ENCODE peak calls at places on chromosomes 16 and 17, in seven cellular contexts. One of them, this sample, is unnamed.

GRCh38 chr16:56851671-56852400 is 13.2 kb upstream of the SLC12A3 start:
- DNase-seq in body of pancreas: no peak
- DNase-seq in AG04450: no peak
- DNase-seq in lung: no peak
- DNase-seq in H9: peak
- DNase-seq in colonic mucosa: no peak
- DNase-seq in neural progenitor cell: peak
- DNase-seq in this sample: peak

GRCh38 chr17:32356378-32356743 is 6.4 kb downstream of the ZNF207 start:
- DNase-seq in body of pancreas: no peak
- DNase-seq in AG04450: no peak
- DNase-seq in lung: no peak
- DNase-seq in H9: no peak
- DNase-seq in colonic mucosa: no peak
- DNase-seq in neural progenitor cell: no peak
- DNase-seq in this sample: no peak

GRCh38 chr17:63537001-63537400 is 13.3 kb upstream of the DCAF7 start:
- DNase-seq in body of pancreas: no peak
- DNase-seq in AG04450: no peak
- DNase-seq in lung: no peak
- DNase-seq in H9: no peak
- DNase-seq in colonic mucosa: no peak
- DNase-seq in neural progenitor cell: no peak
- DNase-seq in this sample: no peak

GRCh38 chr16:31397101-31397660 is 4.0 kb downstream of the ITGAD start:
- DNase-seq in body of pancreas: peak
- DNase-seq in AG04450: no peak
- DNase-seq in lung: no peak
- DNase-seq in H9: no peak
- DNase-seq in colonic mucosa: no peak
- DNase-seq in neural progenitor cell: no peak
- DNase-seq in this sample: no peak

GRCh38 chr17:9120471-9120870 is 99.2 kb downstream of the NTN1 start:
- DNase-seq in body of pancreas: no peak
- DNase-seq in AG04450: no peak
- DNase-seq in lung: no peak
- DNase-seq in H9: peak
- DNase-seq in colonic mucosa: no peak
- DNase-seq in neural progenitor cell: peak
- DNase-seq in this sample: no peak

GRCh38 chr17:2906907-2907306 is 110.7 kb downstream of the RAP1GAP2 start:
- DNase-seq in body of pancreas: no peak
- DNase-seq in AG04450: no peak
- DNase-seq in lung: no peak
- DNase-seq in H9: peak
- DNase-seq in colonic mucosa: no peak
- DNase-seq in neural progenitor cell: no peak
- DNase-seq in this sample: no peak

GRCh38 chr17:82598256-82599011 is 49.8 kb downstream of the WDR45B start:
- DNase-seq in body of pancreas: no peak
- DNase-seq in AG04450: no peak
- DNase-seq in lung: no peak
- DNase-seq in H9: no peak
- DNase-seq in colonic mucosa: no peak
- DNase-seq in neural progenitor cell: no peak
- DNase-seq in this sample: no peak

GRCh38 chr16:80803341-80804060 is 897 bp downstream of the CDYL2 start:
- DNase-seq in body of pancreas: peak
- DNase-seq in AG04450: no peak
- DNase-seq in lung: peak
- DNase-seq in H9: peak
- DNase-seq in colonic mucosa: peak
- DNase-seq in neural progenitor cell: peak
- DNase-seq in this sample: peak

GRCh38 chr16:12124742-12125141 is 148.2 kb downstream of the SNX29 start:
- DNase-seq in body of pancreas: no peak
- DNase-seq in AG04450: no peak
- DNase-seq in lung: no peak
- DNase-seq in H9: no peak
- DNase-seq in colonic mucosa: no peak
- DNase-seq in neural progenitor cell: no peak
- DNase-seq in this sample: no peak

GRCh38 chr17:18877104-18877503 is 19.2 kb downstream of the PRPSAP2 start:
- DNase-seq in body of pancreas: no peak
- DNase-seq in AG04450: no peak
- DNase-seq in lung: no peak
- DNase-seq in H9: no peak
- DNase-seq in colonic mucosa: no peak
- DNase-seq in neural progenitor cell: no peak
- DNase-seq in this sample: no peak

GRCh38 chr16:11252482-11252931 is 3.5 kb downstream of the SOCS1 start:
- DNase-seq in body of pancreas: no peak
- DNase-seq in AG04450: no peak
- DNase-seq in lung: no peak
- DNase-seq in H9: no peak
- DNase-seq in colonic mucosa: no peak
- DNase-seq in neural progenitor cell: no peak
- DNase-seq in this sample: no peak

GRCh38 chr16:1102921-1103648 is 7.0 kb upstream of the C1QTNF8 start:
- DNase-seq in body of pancreas: peak
- DNase-seq in AG04450: no peak
- DNase-seq in lung: peak
- DNase-seq in H9: peak
- DNase-seq in colonic mucosa: peak
- DNase-seq in neural progenitor cell: peak
- DNase-seq in this sample: peak

GRCh38 chr17:64653325-64653984 is 8.7 kb downstream of the SMURF2 start:
- DNase-seq in body of pancreas: no peak
- DNase-seq in AG04450: no peak
- DNase-seq in lung: no peak
- DNase-seq in H9: no peak
- DNase-seq in colonic mucosa: no peak
- DNase-seq in neural progenitor cell: no peak
- DNase-seq in this sample: no peak

GRCh38 chr17:52517176-52517575 is 358.7 kb upstream of the CA10 start:
- DNase-seq in body of pancreas: no peak
- DNase-seq in AG04450: no peak
- DNase-seq in lung: no peak
- DNase-seq in H9: no peak
- DNase-seq in colonic mucosa: no peak
- DNase-seq in neural progenitor cell: no peak
- DNase-seq in this sample: no peak

GRCh38 chr17:81317992-81318391 is 22.9 kb upstream of the SLC38A10 start:
- DNase-seq in body of pancreas: no peak
- DNase-seq in AG04450: no peak
- DNase-seq in lung: no peak
- DNase-seq in H9: peak
- DNase-seq in colonic mucosa: no peak
- DNase-seq in neural progenitor cell: no peak
- DNase-seq in this sample: no peak

GRCh38 chr16:71201556-71201955 is 29.0 kb downstream of the HYDIN start:
- DNase-seq in body of pancreas: no peak
- DNase-seq in AG04450: no peak
- DNase-seq in lung: no peak
- DNase-seq in H9: no peak
- DNase-seq in colonic mucosa: no peak
- DNase-seq in neural progenitor cell: no peak
- DNase-seq in this sample: no peak

GRCh38 chr16:17222756-17223411 is 247.9 kb downstream of the XYLT1 start:
- DNase-seq in body of pancreas: peak
- DNase-seq in AG04450: no peak
- DNase-seq in lung: no peak
- DNase-seq in H9: no peak
- DNase-seq in colonic mucosa: no peak
- DNase-seq in neural progenitor cell: no peak
- DNase-seq in this sample: no peak

GRCh38 chr17:61284174-61284573 is 115.5 kb upstream of the TBX2 start:
- DNase-seq in body of pancreas: no peak
- DNase-seq in AG04450: no peak
- DNase-seq in lung: no peak
- DNase-seq in H9: no peak
- DNase-seq in colonic mucosa: no peak
- DNase-seq in neural progenitor cell: no peak
- DNase-seq in this sample: no peak

GRCh38 chr16:73163238-73163795 is 115.4 kb upstream of the ZFHX3 start:
- DNase-seq in body of pancreas: no peak
- DNase-seq in AG04450: no peak
- DNase-seq in lung: no peak
- DNase-seq in H9: no peak
- DNase-seq in colonic mucosa: no peak
- DNase-seq in neural progenitor cell: no peak
- DNase-seq in this sample: no peak

GRCh38 chr16:20363191-20363590 is 10.7 kb upstream of the UMOD start:
- DNase-seq in body of pancreas: peak
- DNase-seq in AG04450: no peak
- DNase-seq in lung: no peak
- DNase-seq in H9: no peak
- DNase-seq in colonic mucosa: no peak
- DNase-seq in neural progenitor cell: no peak
- DNase-seq in this sample: no peak

GRCh38 chr17:66667491-66668030 is 167.4 kb upstream of the CACNG5 start:
- DNase-seq in body of pancreas: no peak
- DNase-seq in AG04450: no peak
- DNase-seq in lung: no peak
- DNase-seq in H9: no peak
- DNase-seq in colonic mucosa: no peak
- DNase-seq in neural progenitor cell: no peak
- DNase-seq in this sample: peak

GRCh38 chr17:77579717-77580116 is 378.8 kb upstream of the TNRC6C start:
- DNase-seq in body of pancreas: peak
- DNase-seq in AG04450: no peak
- DNase-seq in lung: no peak
- DNase-seq in H9: no peak
- DNase-seq in colonic mucosa: no peak
- DNase-seq in neural progenitor cell: no peak
- DNase-seq in this sample: no peak

GRCh38 chr16:28974007-28974436 is 556 bp upstream of the SPNS1 start:
- DNase-seq in body of pancreas: peak
- DNase-seq in AG04450: peak
- DNase-seq in lung: peak
- DNase-seq in H9: peak
- DNase-seq in colonic mucosa: peak
- DNase-seq in neural progenitor cell: peak
- DNase-seq in this sample: no peak

GRCh38 chr16:77599793-77600415 is 122.4 kb upstream of the NUDT7 start:
- DNase-seq in body of pancreas: peak
- DNase-seq in AG04450: no peak
- DNase-seq in lung: no peak
- DNase-seq in H9: no peak
- DNase-seq in colonic mucosa: peak
- DNase-seq in neural progenitor cell: peak
- DNase-seq in this sample: no peak

GRCh38 chr17:47615766-47616424 is 33.8 kb upstream of the KPNB1 start:
- DNase-seq in body of pancreas: no peak
- DNase-seq in AG04450: no peak
- DNase-seq in lung: no peak
- DNase-seq in H9: no peak
- DNase-seq in colonic mucosa: no peak
- DNase-seq in neural progenitor cell: peak
- DNase-seq in this sample: peak

GRCh38 chr17:49567871-49568694 is 7.6 kb upstream of the NXPH3 start:
- DNase-seq in body of pancreas: peak
- DNase-seq in AG04450: peak
- DNase-seq in lung: peak
- DNase-seq in H9: peak
- DNase-seq in colonic mucosa: peak
- DNase-seq in neural progenitor cell: peak
- DNase-seq in this sample: peak

GRCh38 chr16:82544378-82544777 is 82.4 kb upstream of the CDH13 start:
- DNase-seq in body of pancreas: no peak
- DNase-seq in AG04450: no peak
- DNase-seq in lung: no peak
- DNase-seq in H9: no peak
- DNase-seq in colonic mucosa: no peak
- DNase-seq in neural progenitor cell: no peak
- DNase-seq in this sample: no peak
- H3K27ac ChIP-seq in body of pancreas: no peak
- H3K27ac ChIP-seq in AG04450: no peak
- H3K27ac ChIP-seq in lung: no peak
- H3K27ac ChIP-seq in H9: no peak
- H3K27ac ChIP-seq in colonic mucosa: no peak
- H3K27ac ChIP-seq in neural progenitor cell: no peak
- H3K27ac ChIP-seq in this sample: no peak

DNA sequence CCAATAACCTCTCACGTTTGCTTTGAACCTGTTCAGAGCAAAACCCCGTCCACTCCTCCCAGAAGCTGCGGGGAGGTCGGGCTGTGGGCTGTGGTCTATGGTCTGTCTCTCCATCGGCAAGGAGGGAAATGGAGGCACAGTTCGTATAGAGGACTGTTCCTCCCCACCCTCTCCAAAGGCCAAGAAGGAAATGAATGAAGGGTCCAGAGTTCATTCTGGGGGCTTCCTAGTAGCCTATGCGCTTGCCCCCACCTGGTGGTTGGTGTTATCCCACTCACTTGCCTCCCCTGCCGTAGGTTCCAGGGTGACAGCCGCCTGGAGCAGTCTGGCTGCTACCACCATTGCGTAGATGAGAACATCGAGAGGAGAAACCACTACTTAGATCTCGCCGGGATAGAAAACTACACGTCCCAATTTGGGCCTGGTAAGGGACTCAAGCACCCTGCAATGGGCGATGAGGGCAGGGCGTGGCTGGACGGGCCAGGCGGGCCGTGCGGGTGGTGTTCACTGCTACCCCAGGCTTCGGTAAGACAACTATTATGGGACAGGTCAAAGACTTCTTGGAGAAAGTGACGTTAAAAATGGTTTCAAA is 49.0 kb downstream of the SNX20 start:
- DNase-seq in body of pancreas: no peak
- DNase-seq in AG04450: no peak
- DNase-seq in lung: no peak
- DNase-seq in H9: no peak
- DNase-seq in colonic mucosa: no peak
- DNase-seq in neural progenitor cell: no peak
- DNase-seq in this sample: no peak
- H3K27ac ChIP-seq in body of pancreas: no peak
- H3K27ac ChIP-seq in AG04450: no peak
- H3K27ac ChIP-seq in lung: no peak
- H3K27ac ChIP-seq in H9: no peak
- H3K27ac ChIP-seq in colonic mucosa: no peak
- H3K27ac ChIP-seq in neural progenitor cell: no peak
- H3K27ac ChIP-seq in this sample: no peak

DNA sequence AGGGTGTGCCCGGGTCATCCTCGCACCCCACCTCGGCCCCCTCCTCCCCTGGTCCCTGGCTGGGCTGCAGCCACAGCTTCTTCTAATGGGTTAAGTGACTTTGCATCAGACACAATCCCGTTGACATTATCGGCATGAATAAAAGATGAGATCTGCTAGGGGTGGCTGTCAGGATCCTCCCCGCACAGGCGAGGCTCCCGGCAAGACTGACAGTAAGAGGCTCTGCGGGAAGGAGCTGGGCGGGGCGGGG is 191.1 kb upstream of the GSE1 start:
- DNase-seq in body of pancreas: no peak
- DNase-seq in AG04450: no peak
- DNase-seq in lung: no peak
- DNase-seq in H9: no peak
- DNase-seq in colonic mucosa: no peak
- DNase-seq in neural progenitor cell: no peak
- DNase-seq in this sample: no peak
- H3K27ac ChIP-seq in body of pancreas: peak
- H3K27ac ChIP-seq in AG04450: no peak
- H3K27ac ChIP-seq in lung: peak
- H3K27ac ChIP-seq in H9: no peak
- H3K27ac ChIP-seq in colonic mucosa: peak
- H3K27ac ChIP-seq in neural progenitor cell: no peak
- H3K27ac ChIP-seq in this sample: no peak

GRCh38 chr17:7677388-7678067 is 9.8 kb downstream of the TP53 start:
- DNase-seq in body of pancreas: no peak
- DNase-seq in AG04450: no peak
- DNase-seq in lung: no peak
- DNase-seq in H9: peak
- DNase-seq in colonic mucosa: no peak
- DNase-seq in neural progenitor cell: peak
- DNase-seq in this sample: no peak
- H3K27ac ChIP-seq in body of pancreas: no peak
- H3K27ac ChIP-seq in AG04450: no peak
- H3K27ac ChIP-seq in lung: no peak
- H3K27ac ChIP-seq in H9: no peak
- H3K27ac ChIP-seq in colonic mucosa: no peak
- H3K27ac ChIP-seq in neural progenitor cell: peak
- H3K27ac ChIP-seq in this sample: no peak